ENCODE peak calls at places on chromosomes 4 and X, in four cellular contexts. One of them, this sample, is unnamed.

GRCh38 chrX:54530358-54530900 is 410 bp downstream of the GNL3L start:
- DNase-seq in activated CD4-positive, CD25-positive, alpha-beta regulatory T cell treated with anti-CD3 and anti-CD28 coated beads, Interleukin-2, amount 50 U/mL, for 72 hours: peak
- DNase-seq in Right ventricle myocardium inferior: no peak
- DNase-seq in AG20443: no peak
- DNase-seq in this sample: no peak

GRCh38 chr4:16079046-16079445 is 4.8 kb downstream of the PROM1 start:
- DNase-seq in AG20443: no peak
- DNase-seq in activated CD4-positive, CD25-positive, alpha-beta regulatory T cell treated with anti-CD3 and anti-CD28 coated beads, Interleukin-2, amount 50 U/mL, for 72 hours: no peak
- DNase-seq in Right ventricle myocardium inferior: no peak
- DNase-seq in this sample: no peak

GRCh38 chr4:155946486-155946885 is 7.2 kb downstream of the CTSO start:
- DNase-seq in Right ventricle myocardium inferior: no peak
- DNase-seq in activated CD4-positive, CD25-positive, alpha-beta regulatory T cell treated with anti-CD3 and anti-CD28 coated beads, Interleukin-2, amount 50 U/mL, for 72 hours: no peak
- DNase-seq in AG20443: no peak
- DNase-seq in this sample: no peak

GRCh38 chr4:32161382-32161781 is 1441.2 kb downstream of the PCDH7 start:
- DNase-seq in AG20443: no peak
- DNase-seq in activated CD4-positive, CD25-positive, alpha-beta regulatory T cell treated with anti-CD3 and anti-CD28 coated beads, Interleukin-2, amount 50 U/mL, for 72 hours: no peak
- DNase-seq in Right ventricle myocardium inferior: no peak
- DNase-seq in this sample: no peak

GRCh38 chrX:12563121-12563520 is 228.1 kb upstream of the PRPS2 start:
- DNase-seq in activated CD4-positive, CD25-positive, alpha-beta regulatory T cell treated with anti-CD3 and anti-CD28 coated beads, Interleukin-2, amount 50 U/mL, for 72 hours: no peak
- DNase-seq in Right ventricle myocardium inferior: no peak
- DNase-seq in AG20443: peak
- DNase-seq in this sample: no peak

GRCh38 chr4:159410076-159410777 is 307.3 kb downstream of the RAPGEF2 start:
- DNase-seq in Right ventricle myocardium inferior: no peak
- DNase-seq in activated CD4-positive, CD25-positive, alpha-beta regulatory T cell treated with anti-CD3 and anti-CD28 coated beads, Interleukin-2, amount 50 U/mL, for 72 hours: no peak
- DNase-seq in AG20443: no peak
- DNase-seq in this sample: no peak

GRCh38 chrX:57267308-57267707 is 19.2 kb upstream of the FAAH2 start:
- DNase-seq in Right ventricle myocardium inferior: no peak
- DNase-seq in activated CD4-positive, CD25-positive, alpha-beta regulatory T cell treated with anti-CD3 and anti-CD28 coated beads, Interleukin-2, amount 50 U/mL, for 72 hours: no peak
- DNase-seq in AG20443: no peak
- DNase-seq in this sample: no peak

GRCh38 chrX:34437586-34437985 is 219.5 kb downstream of the TMEM47 start:
- DNase-seq in Right ventricle myocardium inferior: peak
- DNase-seq in activated CD4-positive, CD25-positive, alpha-beta regulatory T cell treated with anti-CD3 and anti-CD28 coated beads, Interleukin-2, amount 50 U/mL, for 72 hours: no peak
- DNase-seq in AG20443: no peak
- DNase-seq in this sample: no peak

GRCh38 chr4:21790437-21791029 is 158.0 kb downstream of the KCNIP4 start:
- DNase-seq in activated CD4-positive, CD25-positive, alpha-beta regulatory T cell treated with anti-CD3 and anti-CD28 coated beads, Interleukin-2, amount 50 U/mL, for 72 hours: no peak
- DNase-seq in AG20443: no peak
- DNase-seq in Right ventricle myocardium inferior: no peak
- DNase-seq in this sample: no peak

GRCh38 chrX:30835373-30835772 is 53.7 kb downstream of the TAB3 start:
- DNase-seq in Right ventricle myocardium inferior: no peak
- DNase-seq in AG20443: no peak
- DNase-seq in activated CD4-positive, CD25-positive, alpha-beta regulatory T cell treated with anti-CD3 and anti-CD28 coated beads, Interleukin-2, amount 50 U/mL, for 72 hours: no peak
- DNase-seq in this sample: no peak

GRCh38 chrX:6226646-6227444 is 1.8 kb downstream of the NLGN4X start:
- DNase-seq in AG20443: no peak
- DNase-seq in activated CD4-positive, CD25-positive, alpha-beta regulatory T cell treated with anti-CD3 and anti-CD28 coated beads, Interleukin-2, amount 50 U/mL, for 72 hours: no peak
- DNase-seq in Right ventricle myocardium inferior: no peak
- DNase-seq in this sample: no peak